ENCODE peak calls at places on chromosomes 6 and 20, in five cellular contexts. M is mesenchymal stem cell, R is IMR-90, Y is trophoblast cell, D is H1. C is an unnamed sample.

GRCh38 chr6:5157744-5158143 is 72.6 kb downstream of the PPP1R3G start:
- DNase-seq in M (no peak), R (no peak), Y (no peak), D (no peak), C (no peak)

GRCh38 chr6:30463651-30464618 is 25.4 kb upstream of the HLA-E start:
- DNase-seq in M (peak), R (peak), Y (peak), D (no peak), C (no peak)

GRCh38 chr6:169428532-169428931 is 174.9 kb upstream of the THBS2 start:
- DNase-seq in M (no peak), R (no peak), Y (no peak), D (no peak), C (peak)

GRCh38 chr6:138522611-138523010 is 23.3 kb upstream of the NHSL1 start:
- DNase-seq in M (peak), R (no peak), Y (no peak), D (no peak), C (no peak)

GRCh38 chr6:144488590-144488989 is 203.5 kb downstream of the UTRN start:
- DNase-seq in M (no peak), R (no peak), Y (no peak), D (no peak), C (no peak)

GRCh38 chr6:100283288-100283687 is 181.4 kb downstream of the SIM1 start:
- DNase-seq in M (peak), R (peak), Y (peak), D (no peak), C (no peak)

GRCh38 chr6:112680076-112680475 is 332.9 kb downstream of the RFPL4B start:
- DNase-seq in M (no peak), R (peak), Y (no peak), D (no peak), C (no peak)

GRCh38 chr20:51987812-51988211 is 185.5 kb upstream of the SALL4 start:
- DNase-seq in M (no peak), R (no peak), Y (peak), D (no peak), C (no peak)

GRCh38 chr20:37160683-37161082 is 18.4 kb upstream of the RPN2 start:
- DNase-seq in M (no peak), R (no peak), Y (no peak), D (no peak), C (no peak)

GRCh38 chr6:94289131-94289530 is 869.8 kb upstream of the EPHA7 start:
- DNase-seq in M (no peak), R (no peak), Y (no peak), D (no peak), C (no peak)

GRCh38 chr6:16472349-16473069 is 234.1 kb downstream of the GMPR start:
- DNase-seq in M (peak), R (peak), Y (peak), D (no peak), C (no peak)

GRCh38 chr20:19440660-19441527 is 228.5 kb downstream of the SLC24A3 start:
- DNase-seq in M (no peak), R (no peak), Y (no peak), D (no peak), C (no peak)

GRCh38 chr6:129678463-129678862 is 31.5 kb downstream of the ARHGAP18 start:
- DNase-seq in M (no peak), R (no peak), Y (peak), D (no peak), C (no peak)

GRCh38 chr6:156645106-156645505 is 132.1 kb upstream of the ARID1B start:
- DNase-seq in M (peak), R (peak), Y (peak), D (no peak), C (no peak)

GRCh38 chr20:47058236-47058635 is 163.6 kb downstream of the EYA2 start:
- DNase-seq in M (no peak), R (no peak), Y (no peak), D (no peak), C (no peak)

GRCh38 chr20:25227317-25227831 is 20.5 kb upstream of the PYGB start:
- DNase-seq in M (peak), R (peak), Y (peak), D (no peak), C (no peak)

GRCh38 chr6:10487668-10488327 is 33.4 kb upstream of the GCNT2 start:
- DNase-seq in M (no peak), R (no peak), Y (no peak), D (peak), C (no peak)

GRCh38 chr6:166435574-166435973 is 52.8 kb upstream of the MPC1 start:
- DNase-seq in M (no peak), R (no peak), Y (no peak), D (no peak), C (no peak)

GRCh38 chr6:12516070-12516469 is 200.5 kb upstream of the PHACTR1 start:
- DNase-seq in M (no peak), R (no peak), Y (no peak), D (no peak), C (no peak)

GRCh38 chr6:4582506-4582905 is 193.7 kb upstream of the CDYL start:
- DNase-seq in M (peak), R (peak), Y (peak), D (no peak), C (no peak)

GRCh38 chr6:75224303-75224926 is 18.6 kb upstream of the COL12A1 start:
- DNase-seq in M (no peak), R (no peak), Y (no peak), D (no peak), C (no peak)

GRCh38 chr6:1625926-1626413 is 16.3 kb downstream of the FOXC1 start:
- DNase-seq in M (no peak), R (no peak), Y (no peak), D (no peak), C (no peak)

GRCh38 chr20:18090044-18090443 is 32.3 kb upstream of the OVOL2 start:
- DNase-seq in M (no peak), R (no peak), Y (no peak), D (no peak), C (no peak)

GRCh38 chr20:10557685-10558084 is 116.1 kb downstream of the JAG1 start:
- DNase-seq in M (no peak), R (no peak), Y (no peak), D (peak), C (no peak)

GRCh38 chr20:32465092-32465900 is 107.2 kb downstream of the ASXL1 start:
- DNase-seq in M (peak), R (peak), Y (peak), D (no peak), C (no peak)

GRCh38 chr6:26026833-26027490 is 60.3 kb upstream of the HFE start:
- DNase-seq in M (peak), R (peak), Y (peak), D (peak), C (peak)
- H2AFZ ChIP-seq in M (peak), R (peak), Y (peak), D (no peak), C (peak)

GRCh38 chr6:15044948-15045347 is 200.9 kb upstream of the JARID2 start:
- DNase-seq in M (no peak), R (no peak), Y (peak), D (no peak), C (no peak)
- H2AK5ac ChIP-seq in M (no peak), R (no peak), Y (no peak), D (no peak), C (no peak)

DNA sequence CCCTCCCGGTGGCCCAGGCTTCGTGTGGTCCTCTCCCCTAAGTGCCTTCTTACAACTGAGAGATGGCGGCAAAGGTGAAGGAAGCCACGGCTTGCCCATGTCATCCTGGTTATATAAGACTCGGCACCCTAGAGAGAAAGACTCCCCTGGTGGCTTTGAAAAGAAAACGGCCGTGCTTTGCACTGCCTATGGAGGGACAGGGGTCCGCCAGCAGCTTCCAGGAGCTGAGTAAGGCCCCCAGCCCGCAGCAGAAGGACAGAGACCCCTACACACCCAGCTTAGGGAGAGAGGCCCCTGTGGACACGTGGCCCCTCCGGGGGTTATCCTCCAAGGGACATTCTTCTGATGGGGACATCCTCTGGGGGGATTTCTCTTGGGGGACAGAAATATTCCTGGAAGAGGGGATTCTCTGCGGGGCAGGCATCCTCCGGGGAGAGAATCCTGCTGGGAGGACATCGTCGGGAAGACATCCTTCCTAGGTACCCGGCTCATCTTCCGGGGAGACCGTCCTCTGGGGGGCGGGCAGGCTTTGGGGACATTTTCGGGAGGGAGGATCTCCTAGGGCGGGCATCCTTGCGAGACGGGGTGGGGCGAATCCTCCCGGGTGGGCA is 509 bp upstream of the OGFR start:
- DNase-seq in M (no peak), R (no peak), Y (no peak), D (no peak), C (no peak)
- H3K27ac ChIP-seq in M (no peak), R (peak), Y (no peak), D (no peak), C (peak)

DNA sequence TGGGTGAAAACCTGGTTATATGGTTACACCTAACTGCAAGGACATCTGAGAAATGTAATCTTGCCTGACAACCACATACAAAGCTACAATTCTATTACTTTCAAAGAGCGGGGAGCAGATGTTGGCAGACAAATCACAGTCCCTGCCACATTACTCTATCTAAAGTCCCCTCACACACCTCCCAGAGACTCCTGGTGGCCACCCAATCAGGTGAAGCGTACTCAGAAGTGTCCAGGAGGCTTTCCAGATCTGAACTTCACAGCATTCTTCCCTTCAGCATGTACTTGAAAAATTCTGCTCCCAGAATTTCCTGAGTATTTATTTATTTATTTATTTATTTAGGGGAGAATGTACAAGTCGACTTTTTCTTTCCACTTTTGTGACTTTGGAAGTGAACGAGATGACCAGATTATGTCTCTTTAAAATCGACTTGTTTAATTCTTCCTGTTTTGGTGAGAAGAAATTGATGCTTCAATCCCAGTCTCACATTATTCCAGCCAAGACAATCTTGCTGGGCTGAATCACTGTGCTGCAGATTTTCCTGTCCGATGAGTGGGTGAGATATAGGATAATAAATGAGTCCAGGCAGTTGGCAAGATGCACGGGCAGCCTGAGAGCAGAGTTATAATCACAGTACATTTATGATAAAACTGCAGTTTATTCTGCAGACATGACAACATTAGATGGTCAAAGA is 46.9 kb upstream of the POPDC3 start:
- DNase-seq in M (no peak), R (peak), Y (no peak), D (no peak), C (no peak)
- H2AFZ ChIP-seq in M (no peak), R (no peak), Y (no peak), D (no peak), C (no peak)

GRCh38 chr6:19805146-19805515 is 32.0 kb upstream of the ID4 start:
- DNase-seq in M (peak), R (peak), Y (peak), D (no peak), C (no peak)
- H2AK5ac ChIP-seq in M (no peak), R (peak), Y (peak), D (no peak), C (no peak)

C was measured in neuronal stem cell.